ENCODE peak calls at places on chromosomes 3 and 15, in six cellular contexts. One of them, this sample, is unnamed. For H3K36me3, the result is how much of the 10 kb centered on the place peaks cover.

GRCh38 chr15:56532766-56533455 is 68.0 kb upstream of the MNS1 start:
- ATAC-seq in Panc1: no peak
- ATAC-seq in HepG2: no peak
- ATAC-seq in HCT116: no peak
- ATAC-seq in PC-3: no peak
- ATAC-seq in gastrocnemius medialis: no peak
- ATAC-seq in this sample: no peak

GRCh38 chr3:22089284-22089683 is 338.3 kb upstream of the ZNF385D start:
- ATAC-seq in Panc1: no peak
- ATAC-seq in HepG2: peak
- ATAC-seq in HCT116: no peak
- ATAC-seq in PC-3: peak
- ATAC-seq in gastrocnemius medialis: no peak
- ATAC-seq in this sample: no peak

GRCh38 chr3:156687023-156687422 is 12.6 kb downstream of the TIPARP start:
- ATAC-seq in Panc1: no peak
- ATAC-seq in HepG2: no peak
- ATAC-seq in HCT116: no peak
- ATAC-seq in PC-3: no peak
- ATAC-seq in gastrocnemius medialis: no peak
- ATAC-seq in this sample: no peak

GRCh38 chr3:177914224-177914623 is 622.0 kb upstream of the KCNMB2 start:
- ATAC-seq in Panc1: no peak
- ATAC-seq in HepG2: no peak
- ATAC-seq in HCT116: no peak
- ATAC-seq in PC-3: no peak
- ATAC-seq in gastrocnemius medialis: no peak
- ATAC-seq in this sample: no peak

GRCh38 chr15:99692825-99693224 is 40.4 kb downstream of the LYSMD4 start:
- ATAC-seq in Panc1: no peak
- ATAC-seq in HepG2: no peak
- ATAC-seq in HCT116: no peak
- ATAC-seq in PC-3: no peak
- ATAC-seq in gastrocnemius medialis: no peak
- ATAC-seq in this sample: no peak

GRCh38 chr3:133578548-133579191 is 5.2 kb downstream of the CDV3 start:
- ATAC-seq in Panc1: peak
- ATAC-seq in HepG2: peak
- ATAC-seq in HCT116: peak
- ATAC-seq in PC-3: peak
- ATAC-seq in gastrocnemius medialis: no peak
- ATAC-seq in this sample: no peak

GRCh38 chr3:176951586-176952292 is 245.5 kb downstream of the TBL1XR1 start:
- ATAC-seq in Panc1: no peak
- ATAC-seq in HepG2: no peak
- ATAC-seq in HCT116: no peak
- ATAC-seq in PC-3: no peak
- ATAC-seq in gastrocnemius medialis: no peak
- ATAC-seq in this sample: no peak

GRCh38 chr3:172688588-172688987 is 22.3 kb downstream of the NCEH1 start:
- ATAC-seq in Panc1: peak
- ATAC-seq in HepG2: no peak
- ATAC-seq in HCT116: no peak
- ATAC-seq in PC-3: no peak
- ATAC-seq in gastrocnemius medialis: peak
- ATAC-seq in this sample: no peak

GRCh38 chr15:94239474-94239873 is 8.1 kb downstream of the MCTP2 start:
- ATAC-seq in Panc1: no peak
- ATAC-seq in HepG2: no peak
- ATAC-seq in HCT116: no peak
- ATAC-seq in PC-3: no peak
- ATAC-seq in gastrocnemius medialis: no peak
- ATAC-seq in this sample: no peak

GRCh38 chr3:29064085-29064484 is 216.8 kb upstream of the RBMS3 start:
- ATAC-seq in Panc1: no peak
- ATAC-seq in HepG2: no peak
- ATAC-seq in HCT116: no peak
- ATAC-seq in PC-3: no peak
- ATAC-seq in gastrocnemius medialis: no peak
- ATAC-seq in this sample: no peak

GRCh38 chr15:78162038-78162437 is 12.9 kb downstream of the IDH3A start:
- ATAC-seq in Panc1: no peak
- ATAC-seq in HepG2: no peak
- ATAC-seq in HCT116: no peak
- ATAC-seq in PC-3: no peak
- ATAC-seq in gastrocnemius medialis: no peak
- ATAC-seq in this sample: no peak

GRCh38 chr15:100944237-100944875 is 25.2 kb downstream of the LRRK1 start:
- ATAC-seq in Panc1: peak
- ATAC-seq in HepG2: no peak
- ATAC-seq in HCT116: no peak
- ATAC-seq in PC-3: no peak
- ATAC-seq in gastrocnemius medialis: no peak
- ATAC-seq in this sample: no peak

GRCh38 chr3:52257911-52258310 is 12.4 kb downstream of the PPM1M start:
- ATAC-seq in Panc1: no peak
- ATAC-seq in HepG2: no peak
- ATAC-seq in HCT116: no peak
- ATAC-seq in PC-3: no peak
- ATAC-seq in gastrocnemius medialis: no peak
- ATAC-seq in this sample: no peak

GRCh38 chr3:242986-243706 is 46.6 kb downstream of the CHL1 start:
- ATAC-seq in Panc1: no peak
- ATAC-seq in HepG2: no peak
- ATAC-seq in HCT116: no peak
- ATAC-seq in PC-3: no peak
- ATAC-seq in gastrocnemius medialis: no peak
- ATAC-seq in this sample: peak

GRCh38 chr3:30681276-30682211 is 75.1 kb downstream of the TGFBR2 start:
- ATAC-seq in Panc1: peak
- ATAC-seq in HepG2: peak
- ATAC-seq in HCT116: peak
- ATAC-seq in PC-3: peak
- ATAC-seq in gastrocnemius medialis: peak
- ATAC-seq in this sample: peak

GRCh38 chr3:177041021-177041729 is 156.1 kb downstream of the TBL1XR1 start:
- ATAC-seq in Panc1: no peak
- ATAC-seq in HepG2: peak
- ATAC-seq in HCT116: peak
- ATAC-seq in PC-3: peak
- ATAC-seq in gastrocnemius medialis: peak
- ATAC-seq in this sample: peak

GRCh38 chr3:81876826-81877225 is 115.4 kb upstream of the GBE1 start:
- ATAC-seq in Panc1: no peak
- ATAC-seq in HepG2: no peak
- ATAC-seq in HCT116: no peak
- ATAC-seq in PC-3: no peak
- ATAC-seq in gastrocnemius medialis: peak
- ATAC-seq in this sample: no peak

GRCh38 chr15:91516866-91517265 is 336.6 kb upstream of the SLCO3A1 start:
- ATAC-seq in Panc1: no peak
- ATAC-seq in HepG2: no peak
- ATAC-seq in HCT116: no peak
- ATAC-seq in PC-3: no peak
- ATAC-seq in gastrocnemius medialis: no peak
- ATAC-seq in this sample: no peak

GRCh38 chr3:11610044-11610671 is 33.6 kb downstream of the VGLL4 start:
- ATAC-seq in Panc1: peak
- ATAC-seq in HepG2: peak
- ATAC-seq in HCT116: no peak
- ATAC-seq in PC-3: no peak
- ATAC-seq in gastrocnemius medialis: no peak
- ATAC-seq in this sample: peak

GRCh38 chr3:173238091-173238490 is 97.1 kb upstream of the SPATA16 start:
- ATAC-seq in Panc1: no peak
- ATAC-seq in HepG2: no peak
- ATAC-seq in HCT116: no peak
- ATAC-seq in PC-3: no peak
- ATAC-seq in gastrocnemius medialis: no peak
- ATAC-seq in this sample: no peak

GRCh38 chr15:59539799-59540198 is 71.8 kb upstream of the GCNT3 start:
- ATAC-seq in Panc1: no peak
- ATAC-seq in HepG2: no peak
- ATAC-seq in HCT116: peak
- ATAC-seq in PC-3: peak
- ATAC-seq in gastrocnemius medialis: no peak
- ATAC-seq in this sample: no peak

GRCh38 chr15:71596672-71597071 is 213.7 kb upstream of the NR2E3 start:
- ATAC-seq in Panc1: no peak
- ATAC-seq in HepG2: no peak
- ATAC-seq in HCT116: no peak
- ATAC-seq in PC-3: no peak
- ATAC-seq in gastrocnemius medialis: peak
- ATAC-seq in this sample: peak

GRCh38 chr3:149280950-149281349 is 52.5 kb downstream of the TM4SF18 start:
- ATAC-seq in Panc1: no peak
- ATAC-seq in HepG2: no peak
- ATAC-seq in HCT116: no peak
- ATAC-seq in PC-3: no peak
- ATAC-seq in gastrocnemius medialis: no peak
- ATAC-seq in this sample: no peak

GRCh38 chr15:34628577-34629152 is 45.2 kb upstream of the GOLGA8B start:
- ATAC-seq in Panc1: peak
- ATAC-seq in HepG2: no peak
- ATAC-seq in HCT116: no peak
- ATAC-seq in PC-3: peak
- ATAC-seq in gastrocnemius medialis: no peak
- ATAC-seq in this sample: no peak

GRCh38 chr3:189386739-189387138 is 215.0 kb downstream of the TPRG1 start:
- ATAC-seq in Panc1: no peak
- ATAC-seq in HepG2: no peak
- ATAC-seq in HCT116: no peak
- ATAC-seq in PC-3: no peak
- ATAC-seq in gastrocnemius medialis: no peak
- ATAC-seq in this sample: no peak

GRCh38 chr3:27633224-27633545 is 88.9 kb downstream of the EOMES start:
- ATAC-seq in Panc1: peak
- ATAC-seq in HepG2: peak
- ATAC-seq in HCT116: no peak
- ATAC-seq in PC-3: peak
- ATAC-seq in gastrocnemius medialis: peak
- ATAC-seq in this sample: peak

GRCh38 chr3:183349421-183350157 is 78.8 kb downstream of the MCF2L2 start:
- ATAC-seq in Panc1: no peak
- ATAC-seq in HepG2: no peak
- ATAC-seq in HCT116: no peak
- ATAC-seq in PC-3: no peak
- ATAC-seq in gastrocnemius medialis: no peak
- ATAC-seq in this sample: no peak

GRCh38 chr3:49495016-49495415 is 24.9 kb downstream of the DAG1 start:
- ATAC-seq in Panc1: no peak
- ATAC-seq in HepG2: no peak
- ATAC-seq in HCT116: no peak
- ATAC-seq in PC-3: no peak
- ATAC-seq in gastrocnemius medialis: no peak
- ATAC-seq in this sample: no peak

GRCh38 chr15:25184356-25185155 is 229.8 kb downstream of the SNRPN start:
- ATAC-seq in Panc1: no peak
- ATAC-seq in HepG2: no peak
- ATAC-seq in HCT116: no peak
- ATAC-seq in PC-3: no peak
- ATAC-seq in gastrocnemius medialis: no peak
- ATAC-seq in this sample: no peak

GRCh38 chr3:56673781-56674457 is 9.1 kb downstream of the TASOR start:
- ATAC-seq in Panc1: no peak
- ATAC-seq in HepG2: no peak
- ATAC-seq in HCT116: no peak
- ATAC-seq in PC-3: no peak
- ATAC-seq in gastrocnemius medialis: no peak
- ATAC-seq in this sample: no peak
- H3K36me3 ChIP-seq in Panc1: under half
- H3K36me3 ChIP-seq in HepG2: under half
- H3K36me3 ChIP-seq in HCT116: under half
- H3K36me3 ChIP-seq in PC-3: under half
- H3K36me3 ChIP-seq in gastrocnemius medialis: under half
- H3K36me3 ChIP-seq in this sample: under half

GRCh38 chr15:51878446-51879386 is 49.3 kb downstream of the TMOD3 start:
- ATAC-seq in Panc1: no peak
- ATAC-seq in HepG2: no peak
- ATAC-seq in HCT116: no peak
- ATAC-seq in PC-3: no peak
- ATAC-seq in gastrocnemius medialis: no peak
- ATAC-seq in this sample: no peak
- H3K36me3 ChIP-seq in Panc1: under half
- H3K36me3 ChIP-seq in HepG2: under half
- H3K36me3 ChIP-seq in HCT116: under half
- H3K36me3 ChIP-seq in PC-3: under half
- H3K36me3 ChIP-seq in gastrocnemius medialis: under half
- H3K36me3 ChIP-seq in this sample: under half

DNA sequence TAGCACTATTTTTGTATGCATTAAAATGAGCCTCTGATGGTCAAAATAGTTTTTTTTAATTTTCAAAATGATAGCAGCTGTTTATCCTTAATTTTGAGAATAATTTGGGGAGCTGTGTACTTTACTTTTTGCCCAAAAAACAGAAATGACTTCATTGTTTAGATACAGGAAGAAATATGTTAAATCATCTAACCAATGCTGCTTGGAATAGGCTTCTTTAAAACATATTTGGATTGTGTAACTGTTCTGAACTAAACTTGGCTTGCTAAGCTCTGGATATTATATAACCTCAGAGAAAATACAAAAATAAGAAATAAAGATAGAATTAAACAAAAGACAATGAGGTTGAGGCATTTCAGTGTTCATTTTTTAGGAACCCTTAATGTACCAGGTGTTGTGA is 119.3 kb downstream of the SERPINI1 start:
- ATAC-seq in Panc1: no peak
- ATAC-seq in HepG2: no peak
- ATAC-seq in HCT116: no peak
- ATAC-seq in PC-3: no peak
- ATAC-seq in gastrocnemius medialis: no peak
- ATAC-seq in this sample: no peak
- H3K36me3 ChIP-seq in Panc1: under half
- H3K36me3 ChIP-seq in HepG2: under half
- H3K36me3 ChIP-seq in HCT116: under half
- H3K36me3 ChIP-seq in PC-3: under half
- H3K36me3 ChIP-seq in gastrocnemius medialis: under half
- H3K36me3 ChIP-seq in this sample: under half

DNA sequence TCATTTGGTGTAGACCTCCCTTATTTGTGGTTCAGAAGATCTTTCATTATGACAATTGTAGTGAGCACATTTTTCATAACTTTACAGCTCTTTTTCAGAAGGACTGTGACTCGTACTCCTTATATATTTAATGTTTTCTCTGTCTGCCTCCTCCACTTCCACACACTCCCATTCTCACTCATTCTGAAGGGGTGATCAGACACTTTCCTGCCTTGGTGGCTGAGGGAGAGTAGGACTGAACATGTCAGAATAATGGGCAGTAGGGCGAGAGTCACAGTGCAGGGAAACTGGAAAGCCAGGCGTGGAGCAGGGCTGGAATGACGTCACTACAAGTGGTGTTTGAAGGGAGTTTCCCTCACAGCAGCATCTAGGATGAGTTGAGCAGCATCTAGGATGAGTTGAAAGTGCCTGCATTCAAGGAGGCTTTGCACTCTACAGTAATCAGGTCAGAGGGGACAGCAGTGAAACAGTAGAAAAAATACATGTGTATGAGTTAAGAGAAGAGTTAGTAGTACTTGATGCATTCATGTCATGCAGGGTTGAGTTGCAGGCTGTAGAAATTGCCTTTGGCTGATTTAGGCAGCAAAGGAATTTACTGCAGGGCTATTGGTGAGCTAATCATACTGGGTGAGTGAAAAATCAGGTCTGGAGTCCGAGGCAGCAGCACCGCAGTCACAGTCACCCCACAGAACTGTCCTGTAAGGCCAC is 36.3 kb upstream of the FBXL22 start:
- ATAC-seq in Panc1: peak
- ATAC-seq in HepG2: no peak
- ATAC-seq in HCT116: no peak
- ATAC-seq in PC-3: peak
- ATAC-seq in gastrocnemius medialis: no peak
- ATAC-seq in this sample: no peak
- H3K36me3 ChIP-seq in Panc1: under half
- H3K36me3 ChIP-seq in HepG2: half or more
- H3K36me3 ChIP-seq in HCT116: under half
- H3K36me3 ChIP-seq in PC-3: under half
- H3K36me3 ChIP-seq in gastrocnemius medialis: half or more
- H3K36me3 ChIP-seq in this sample: under half